ENCODE peak calls at places on chromosomes 3 and 15, in eight cellular contexts. K is stomach, L is neural progenitor cell, M is IMR-90, R is Peyer's patch, E is cardiac muscle cell, C is AG04450, I is pancreas. U is an unnamed sample.

GRCh38 chr15:68818671-68819450 is 1.8 kb downstream of the ANP32A start:
- DNase-seq in R (peak; percentile 72), E (peak; percentile 58), L (peak; percentile 78), I (peak; percentile 52), M (no peak), K (peak; percentile 35), C (no peak), U (no peak)

GRCh38 chr3:134309987-134310700 is 59.5 kb upstream of the RYK start:
- DNase-seq in M (no peak), R (no peak), L (no peak), K (no peak), C (no peak), I (no peak), E (no peak), U (no peak)

GRCh38 chr3:171646357-171647133 is 163.7 kb downstream of the PLD1 start:
- DNase-seq in E (peak; percentile 48), I (no peak), C (peak; percentile 45), L (peak; percentile 27), K (no peak), M (peak; percentile 80), R (no peak), U (no peak)

GRCh38 chr15:75493732-75494131 is 42.2 kb upstream of the SIN3A start:
- DNase-seq in C (no peak), I (no peak), L (no peak), E (no peak), R (no peak), K (no peak), M (no peak), U (no peak)

GRCh38 chr3:191958980-191959671 is 498.2 kb downstream of the PYDC2 start:
- DNase-seq in I (no peak), K (no peak), M (no peak), C (no peak), E (no peak), R (no peak), L (peak; percentile 23), U (no peak)

GRCh38 chr15:95113041-95113440 is 881.7 kb downstream of the MCTP2 start:
- DNase-seq in R (no peak), I (no peak), C (no peak), L (no peak), K (no peak), M (no peak), E (no peak), U (no peak)

GRCh38 chr15:35649575-35649974 is 103.6 kb upstream of the DPH6 start:
- DNase-seq in R (no peak), L (no peak), I (no peak), E (no peak), K (no peak), C (no peak), M (no peak), U (no peak)

GRCh38 chr3:18345015-18345367 is 80.1 kb downstream of the SATB1 start:
- DNase-seq in K (no peak), M (no peak), E (no peak), I (no peak), L (no peak), C (no peak), R (no peak), U (no peak)

GRCh38 chr3:128127236-128127635 is 3.6 kb upstream of the RUVBL1 start:
- DNase-seq in K (no peak), R (no peak), C (no peak), L (no peak), M (no peak), I (no peak), E (no peak), U (no peak)

GRCh38 chr3:67459796-67460195 is 194.6 kb downstream of the SUCLG2 start:
- DNase-seq in C (peak; percentile 41), I (no peak), M (peak; percentile 85), L (no peak), R (no peak), K (no peak), E (no peak), U (no peak)

GRCh38 chr3:8052599-8053185 is 448.9 kb upstream of the LMCD1 start:
- DNase-seq in E (no peak), I (no peak), M (no peak), L (no peak), R (no peak), K (no peak), C (no peak), U (no peak)

GRCh38 chr15:83208357-83208661 is 686 bp upstream of the HDGFL3 start:
- DNase-seq in I (no peak), L (peak; percentile 82), R (no peak), K (no peak), M (no peak), E (no peak), C (no peak), U (no peak)

GRCh38 chr15:62250176-62250575 is 85.1 kb upstream of the C2CD4B start:
- DNase-seq in C (no peak), I (no peak), M (no peak), R (no peak), E (no peak), L (no peak), K (no peak), U (no peak)

GRCh38 chr15:90101130-90101968 is 919 bp downstream of the IDH2 start:
- DNase-seq in E (peak; percentile 69), C (no peak), K (peak; percentile 55), L (peak; percentile 96), I (peak; percentile 75), R (peak; percentile 65), M (no peak), U (peak; percentile 32)

GRCh38 chr15:68399096-68400065 is 32.6 kb downstream of the ITGA11 start:
- DNase-seq in R (no peak), L (no peak), E (no peak), I (no peak), K (no peak), C (no peak), M (no peak), U (no peak)

GRCh38 chr15:42065008-42065407 is 29.4 kb downstream of the PLA2G4D start:
- DNase-seq in L (no peak), K (peak; percentile 24), M (no peak), R (no peak), C (no peak), I (peak; percentile 8), E (no peak), U (no peak)

GRCh38 chr3:33317963-33318708 is 40.9 kb downstream of the FBXL2 start:
- DNase-seq in I (no peak), C (no peak), M (no peak), R (no peak), K (no peak), E (no peak), L (no peak), U (no peak)

GRCh38 chr15:50353999-50354837 is 780 bp downstream of the GABPB1 start:
- DNase-seq in E (peak; percentile 63), C (peak; percentile 76), I (peak; percentile 42), K (peak; percentile 53), L (peak; percentile 70), R (peak; percentile 71), M (peak; percentile 92), U (peak; percentile 54)

GRCh38 chr3:15875016-15875689 is 77.4 kb upstream of the ANKRD28 start:
- DNase-seq in E (no peak), L (no peak), M (peak; percentile 91), I (no peak), K (no peak), R (no peak), C (no peak), U (no peak)

GRCh38 chr3:131107637-131108433 is 81.2 kb downstream of the NEK11 start:
- DNase-seq in K (no peak), R (no peak), I (no peak), C (no peak), L (no peak), M (no peak), E (no peak), U (no peak)

GRCh38 chr3:44499149-44499898 is 21.9 kb upstream of the ZNF445 start:
- DNase-seq in K (no peak), E (no peak), C (no peak), R (no peak), I (no peak), L (no peak), M (no peak), U (no peak)
- H3K9me3 ChIP-seq in K (peaks cover 31% of the 10 kb centered on the region), E (no peaks in the 10 kb centered on the region), C (peaks cover 69% of the 10 kb centered on the region), R (peaks cover 41% of the 10 kb centered on the region), I (no peaks in the 10 kb centered on the region), L (peaks cover 20% of the 10 kb centered on the region), M (peaks cover 49% of the 10 kb centered on the region), U (peaks cover 34% of the 10 kb centered on the region)

DNA sequence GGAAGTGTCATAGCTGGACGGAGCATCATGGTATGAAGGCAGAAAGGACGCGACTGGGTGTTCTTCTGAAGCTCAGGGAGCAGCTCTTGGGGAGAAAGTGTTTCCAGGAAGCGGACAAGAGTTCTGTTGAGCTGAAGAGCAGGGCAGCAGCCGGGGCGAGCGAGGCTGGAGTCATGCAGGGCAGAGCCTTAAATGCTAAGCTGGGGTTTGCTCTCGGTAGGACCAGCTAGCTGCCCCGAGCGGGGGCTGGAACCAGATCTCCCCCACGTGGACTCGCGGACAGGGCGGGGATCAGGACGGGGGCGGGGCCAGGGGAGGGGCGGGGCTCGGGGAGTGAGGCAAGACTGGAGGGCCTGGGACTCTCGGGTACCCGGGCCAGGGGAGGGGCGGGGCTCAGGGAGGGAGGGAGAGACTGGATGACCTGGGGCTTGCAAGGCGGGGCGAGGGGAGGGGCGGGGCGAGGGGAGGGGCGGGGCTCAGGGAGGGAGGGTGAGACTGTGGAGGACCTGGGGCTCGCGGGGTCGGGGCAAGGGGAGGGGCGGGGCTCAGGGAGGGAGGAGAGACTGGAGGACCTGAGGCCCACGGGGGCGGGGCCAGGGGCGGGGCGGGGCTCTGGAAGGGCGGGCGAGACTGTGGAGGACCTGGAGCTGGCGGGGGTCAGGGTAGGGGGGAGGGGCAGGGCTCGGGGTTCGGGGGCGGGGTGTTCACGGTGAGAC is 461 bp upstream of the FAH start:
- DNase-seq in M (peak; percentile 90), I (peak; percentile 95), R (peak; percentile 99), E (peak; percentile 93), L (peak; percentile 97), C (peak; percentile 88), K (peak; percentile 96), U (peak; percentile 80)
- H3K27ac ChIP-seq in M (peak overlapping the region; percentile 94), I (peak overlapping the region; percentile 65), R (peak overlapping the region; percentile 81), E (peak overlapping the region; percentile 59), L (no peak overlapping the region), C (peak overlapping the region; percentile 77), K (peak overlapping the region; percentile 87), U (peak overlapping the region; percentile 47)

GRCh38 chr3:108471346-108471935 is 39.0 kb downstream of the MYH15 start:
- DNase-seq in E (no peak), R (no peak), C (no peak), L (no peak), K (no peak), M (peak; percentile 16), I (no peak), U (no peak)
- TF ChIP-seq CTCF in E (no peak), R (no peak), C (no peak), L (no peak), K (no peak), M (no peak), I (no peak), U (no peak)

DNA sequence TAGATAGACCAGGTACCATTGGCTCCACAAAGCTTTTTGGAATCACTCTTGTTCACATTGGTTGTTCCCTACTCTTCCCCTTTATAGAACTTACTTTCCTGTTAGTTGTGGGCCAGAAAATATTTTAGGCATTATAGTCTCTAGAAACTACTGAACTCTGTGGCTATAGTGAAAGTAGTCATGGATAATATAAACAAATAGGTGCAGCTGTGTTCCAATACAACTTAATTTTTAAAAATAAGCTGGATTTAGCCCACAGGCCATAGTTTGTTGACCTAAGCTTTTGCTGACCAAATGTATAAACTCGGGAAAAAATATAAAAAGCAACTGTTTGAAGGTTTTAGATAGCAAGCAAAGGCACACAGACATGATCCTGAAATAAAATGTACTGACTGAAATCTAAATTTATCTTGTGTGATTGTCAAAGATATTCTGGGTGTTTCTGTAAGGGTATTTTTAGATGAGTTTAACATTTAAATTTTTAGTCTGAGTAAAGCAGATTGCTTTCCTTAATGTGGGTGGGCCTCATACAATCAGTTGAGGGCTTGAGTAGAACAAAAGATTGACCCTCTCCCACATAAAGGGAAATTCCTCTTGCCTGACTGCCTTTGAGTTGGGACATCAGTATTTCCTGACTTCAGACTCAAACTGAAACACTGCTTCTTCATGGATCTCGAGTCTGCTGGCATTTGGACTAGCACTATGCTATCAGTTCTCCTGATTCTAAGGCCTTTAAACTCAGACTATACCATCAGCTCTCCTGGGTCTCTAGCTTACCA is 13.2 kb downstream of the IQCB1 start:
- DNase-seq in M (peak; percentile 64), E (no peak), L (no peak), C (no peak), I (no peak), K (no peak), R (no peak), U (no peak)
- H3K9me3 ChIP-seq in M (peaks cover 2% of the 10 kb centered on the region), E (no peaks in the 10 kb centered on the region), L (peaks cover 7% of the 10 kb centered on the region), C (no peaks in the 10 kb centered on the region), I (no peaks in the 10 kb centered on the region), K (peaks cover 6% of the 10 kb centered on the region), R (no peaks in the 10 kb centered on the region), U (no peaks in the 10 kb centered on the region)

U was measured in CD8-positive, alpha-beta T cell.